ENCODE peak calls at places on chromosomes 7 and 10, in seven cellular contexts. Z is activated naive CD8-positive, alpha-beta T cell treated with anti-CD3 and anti-CD28 coated beads, Interleukin-2, amount 50 U/mL, for 24 hours; P is PC-3; E is GM23338; M is activated naive CD4-positive, alpha-beta T cell treated with anti-CD3 and anti-CD28 coated beads, Interleukin-2, amount 50 U/mL, for 72 hours; K is SK-N-SH treated with all-trans-retinoic acid at 6 μM for 48 hours; Q is activated T-cell treated with anti-CD3 and anti-CD28 coated beads, Interleukin-2, amount 50 U/mL, for 4 hours. F is an unnamed sample.

GRCh38 chr10:113648478-113648877 is 15.4 kb downstream of the NRAP start:
- ATAC-seq in Z (no peak), P (no peak), E (no peak), M (no peak), K (no peak), Q (no peak), F (no peak)

GRCh38 chr10:14583252-14583651 is 191.4 kb downstream of the FAM107B start:
- ATAC-seq in Z (peak), P (no peak), E (no peak), M (peak), K (no peak), Q (peak), F (peak)

GRCh38 chr7:132739271-132739955 is 163.1 kb upstream of the PLXNA4 start:
- ATAC-seq in Z (no peak), P (peak), E (no peak), M (no peak), K (peak), Q (no peak), F (peak)

GRCh38 chr10:12503311-12503710 is 154.0 kb downstream of the CAMK1D start:
- ATAC-seq in Z (no peak), P (no peak), E (peak), M (no peak), K (no peak), Q (no peak), F (no peak)

GRCh38 chr7:105934577-105935185 is 28.4 kb upstream of the CDHR3 start:
- ATAC-seq in Z (peak), P (peak), E (peak), M (peak), K (peak), Q (no peak), F (peak)

GRCh38 chr10:5584895-5585516 is 60.2 kb downstream of the CALML3 start:
- ATAC-seq in Z (peak), P (peak), E (no peak), M (peak), K (peak), Q (no peak), F (peak)

GRCh38 chr7:26782501-26782900 is 81.9 kb downstream of the SKAP2 start:
- ATAC-seq in Z (no peak), P (no peak), E (no peak), M (no peak), K (no peak), Q (no peak), F (peak)

GRCh38 chr7:492714-493065 is 27.0 kb downstream of the PDGFA start:
- ATAC-seq in Z (no peak), P (no peak), E (no peak), M (no peak), K (no peak), Q (no peak), F (no peak)

GRCh38 chr7:2093214-2093840 is 139.4 kb downstream of the MAD1L1 start:
- ATAC-seq in Z (no peak), P (peak), E (no peak), M (no peak), K (no peak), Q (no peak), F (no peak)

GRCh38 chr7:123705217-123705901 is 43.4 kb downstream of the WASL start:
- ATAC-seq in Z (no peak), P (no peak), E (no peak), M (no peak), K (no peak), Q (no peak), F (no peak)

GRCh38 chr7:29454464-29454863 is 109.2 kb upstream of the PRR15 start:
- ATAC-seq in Z (no peak), P (no peak), E (no peak), M (no peak), K (no peak), Q (no peak), F (no peak)

GRCh38 chr7:103766630-103767029 is 222.8 kb downstream of the RELN start:
- ATAC-seq in Z (no peak), P (no peak), E (peak), M (no peak), K (no peak), Q (no peak), F (no peak)

GRCh38 chr10:11104772-11105675 is 87.4 kb downstream of the CELF2 start:
- ATAC-seq in Z (no peak), P (no peak), E (no peak), M (peak), K (no peak), Q (no peak), F (no peak)

GRCh38 chr10:121655254-121656142 is 57.3 kb upstream of the FGFR2 start:
- ATAC-seq in Z (no peak), P (no peak), E (peak), M (no peak), K (no peak), Q (no peak), F (peak)

GRCh38 chr10:61993676-61994401 is 92.3 kb downstream of the ARID5B start:
- ATAC-seq in Z (no peak), P (no peak), E (no peak), M (no peak), K (peak), Q (peak), F (no peak)

GRCh38 chr7:106561151-106561550 is 99.8 kb downstream of the CCDC71L start:
- ATAC-seq in Z (peak), P (no peak), E (no peak), M (peak), K (no peak), Q (no peak), F (no peak)

GRCh38 chr7:151968357-151968756 is 12.1 kb downstream of the GALNTL5 start:
- ATAC-seq in Z (no peak), P (no peak), E (no peak), M (no peak), K (no peak), Q (no peak), F (peak)

GRCh38 chr10:60465801-60466200 is 76.1 kb upstream of the ANK3 start:
- ATAC-seq in Z (no peak), P (peak), E (no peak), M (no peak), K (peak), Q (no peak), F (peak)

GRCh38 chr10:70186571-70186970 is 16.3 kb upstream of the SAR1A start:
- ATAC-seq in Z (no peak), P (peak), E (no peak), M (no peak), K (no peak), Q (no peak), F (peak)

GRCh38 chr10:85915245-85915846 is 451.2 kb downstream of the GRID1 start:
- ATAC-seq in Z (no peak), P (no peak), E (no peak), M (no peak), K (no peak), Q (no peak), F (no peak)

GRCh38 chr7:150502519-150502918 is 12.2 kb upstream of the GIMAP7 start:
- ATAC-seq in Z (peak), P (no peak), E (no peak), M (peak), K (no peak), Q (no peak), F (no peak)

GRCh38 chr7:24923172-24923865 is 56.7 kb downstream of the OSBPL3 start:
- ATAC-seq in Z (peak), P (peak), E (peak), M (peak), K (peak), Q (no peak), F (no peak)

GRCh38 chr7:137820677-137821420 is 25.9 kb downstream of the DGKI start:
- ATAC-seq in Z (no peak), P (no peak), E (peak), M (no peak), K (peak), Q (no peak), F (no peak)

GRCh38 chr10:73877533-73878160 is 3.3 kb upstream of the CAMK2G start:
- ATAC-seq in Z (no peak), P (no peak), E (no peak), M (no peak), K (no peak), Q (no peak), F (no peak)

GRCh38 chr10:60422809-60423208 is 33.1 kb upstream of the ANK3 start:
- ATAC-seq in Z (no peak), P (no peak), E (no peak), M (no peak), K (no peak), Q (no peak), F (no peak)

GRCh38 chr7:28414453-28414852 is 2.1 kb downstream of the CREB5 start:
- ATAC-seq in Z (no peak), P (no peak), E (no peak), M (no peak), K (no peak), Q (no peak), F (no peak)

GRCh38 chr10:114252097-114252496 is 13.0 kb downstream of the VWA2 start:
- ATAC-seq in Z (no peak), P (no peak), E (no peak), M (no peak), K (no peak), Q (no peak), F (no peak)

GRCh38 chr10:28788252-28788651 is 110.9 kb downstream of the BAMBI start:
- ATAC-seq in Z (peak), P (no peak), E (no peak), M (peak), K (no peak), Q (peak), F (no peak)

GRCh38 chr7:91503934-91504575 is 239.8 kb downstream of the FZD1 start:
- ATAC-seq in Z (no peak), P (no peak), E (no peak), M (no peak), K (no peak), Q (no peak), F (no peak)

GRCh38 chr7:114943953-114944741 is 22.3 kb downstream of the MDFIC start:
- ATAC-seq in Z (peak), P (peak), E (no peak), M (no peak), K (peak), Q (no peak), F (no peak)

GRCh38 chr7:30285531-30286284 is 1.3 kb downstream of the ZNRF2 start:
- ATAC-seq in Z (no peak), P (no peak), E (peak), M (peak), K (no peak), Q (peak), F (no peak)